ENCODE peak calls at places on chromosomes 11 and 22, in eight cellular contexts. E is AG08395, D is kidney tubule cell, M is nephron progenitor cell, P is epithelial cell of esophagus, O is GM12864, I is neural crest cell, L is aorta. S is an unnamed sample.

GRCh38 chr22:38223289-38223960 is 21.6 kb downstream of the MAFF start:
- DNase-seq in D (peak), E (no peak), I (no peak), O (no peak), L (no peak), P (no peak), M (no peak), S (no peak)

GRCh38 chr22:31084811-31085492 is 3.8 kb downstream of the SMTN start:
- DNase-seq in M (peak), L (peak), P (peak), I (peak), D (peak), E (peak), O (peak), S (peak)

GRCh38 chr11:1878134-1879031 is 13.3 kb downstream of the PRR33 start:
- DNase-seq in D (no peak), P (no peak), M (no peak), E (no peak), I (no peak), O (no peak), L (no peak), S (no peak)

GRCh38 chr11:128735935-128736610 is 42.2 kb downstream of the FLI1 start:
- DNase-seq in I (no peak), P (no peak), L (no peak), O (no peak), M (no peak), E (no peak), D (no peak), S (no peak)

GRCh38 chr11:104175769-104176168 is 11.8 kb upstream of the PDGFD start:
- DNase-seq in E (no peak), M (no peak), D (no peak), P (no peak), O (no peak), I (no peak), L (no peak), S (no peak)

GRCh38 chr22:26623984-26624383 is 2.2 kb downstream of the CRYBA4 start:
- DNase-seq in O (no peak), P (no peak), D (no peak), E (no peak), L (no peak), M (no peak), I (no peak), S (no peak)

GRCh38 chr11:44556735-44557409 is 8.6 kb upstream of the CD82 start:
- DNase-seq in I (peak), E (peak), O (no peak), P (peak), D (peak), M (peak), L (peak), S (peak)

GRCh38 chr22:48004038-48004437 is 1241.6 kb downstream of the TBC1D22A start:
- DNase-seq in D (no peak), O (no peak), M (no peak), I (no peak), E (no peak), L (no peak), P (no peak), S (no peak)

GRCh38 chr22:43257549-43257948 is 70.6 kb upstream of the TTLL12 start:
- DNase-seq in O (no peak), I (no peak), M (no peak), L (no peak), D (no peak), E (no peak), P (peak), S (no peak)

GRCh38 chr11:101661559-101661958 is 77.8 kb upstream of the TRPC6 start:
- DNase-seq in D (no peak), M (no peak), I (no peak), L (no peak), P (no peak), E (no peak), O (no peak), S (no peak)

GRCh38 chr11:1015064-1015463 is 21.5 kb downstream of the MUC6 start:
- DNase-seq in M (no peak), O (no peak), P (no peak), I (no peak), E (no peak), L (no peak), D (no peak), S (no peak)

GRCh38 chr22:33101550-33101949 is 43.4 kb upstream of the SYN3 start:
- DNase-seq in D (no peak), M (no peak), P (no peak), E (no peak), I (no peak), O (no peak), L (no peak), S (no peak)

GRCh38 chr11:62880803-62881578 is at the start of gene SLC3A2:
- DNase-seq in P (peak), E (peak), I (peak), D (peak), L (peak), O (peak), M (peak), S (peak)

GRCh38 chr11:57496109-57496820 is 19.2 kb downstream of the SLC43A1 start:
- DNase-seq in E (no peak), L (no peak), D (no peak), I (no peak), O (no peak), M (no peak), P (no peak), S (no peak)

GRCh38 chr11:2304156-2305139 is 2.6 kb downstream of the TSPAN32 start:
- DNase-seq in I (no peak), D (no peak), E (peak), P (no peak), L (no peak), O (no peak), M (no peak), S (no peak)

GRCh38 chr22:49462795-49463194 is 364.9 kb downstream of the BRD1 start:
- DNase-seq in O (no peak), I (no peak), D (no peak), P (no peak), E (no peak), L (no peak), M (no peak), S (no peak)

GRCh38 chr11:73204711-73205121 is 13.4 kb upstream of the P2RY2 start:
- DNase-seq in E (no peak), D (no peak), I (no peak), M (no peak), P (no peak), L (peak), O (no peak), S (no peak)

GRCh38 chr11:34052608-34053160 is 1.2 kb downstream of the CAPRIN1 start:
- DNase-seq in E (no peak), O (no peak), M (peak), D (peak), L (peak), P (peak), I (peak), S (no peak)

GRCh38 chr11:35688023-35688422 is 25.4 kb downstream of the TRIM44 start:
- DNase-seq in L (no peak), O (no peak), E (peak), D (peak), I (no peak), M (no peak), P (peak), S (peak)

GRCh38 chr11:66221726-66222236 is 46.7 kb upstream of the RAB1B start:
- DNase-seq in I (no peak), L (peak), P (no peak), E (no peak), M (no peak), O (peak), D (peak), S (no peak)

GRCh38 chr11:78938036-78938435 is 363.4 kb upstream of the NARS2 start:
- DNase-seq in E (no peak), M (no peak), D (no peak), P (no peak), O (no peak), I (no peak), L (no peak), S (no peak)

GRCh38 chr11:65540290-65541092 is 15.6 kb downstream of the SCYL1 start:
- DNase-seq in M (peak), E (peak), D (peak), P (peak), I (peak), L (peak), O (peak), S (peak)

GRCh38 chr11:6693342-6694228 is 10.4 kb upstream of the MRPL17 start:
- DNase-seq in E (no peak), D (peak), L (peak), P (peak), M (no peak), I (no peak), O (no peak), S (peak)

GRCh38 chr11:122754553-122755322 is 83.6 kb upstream of the CRTAM start:
- DNase-seq in O (no peak), L (no peak), E (no peak), I (no peak), D (no peak), P (no peak), M (no peak), S (no peak)

GRCh38 chr11:43802509-43802908 is 78.1 kb upstream of the ALKBH3 start:
- DNase-seq in P (no peak), O (no peak), E (no peak), L (no peak), M (no peak), D (no peak), I (no peak), S (no peak)

GRCh38 chr11:27116684-27117083 is 76.1 kb downstream of the BBOX1 start:
- DNase-seq in D (peak), P (no peak), M (no peak), O (no peak), E (peak), L (no peak), I (no peak), S (peak)

GRCh38 chr22:20013382-20013871 is 3.2 kb downstream of the ARVCF start:
- DNase-seq in E (peak), O (no peak), M (peak), L (peak), I (peak), D (peak), P (peak), S (peak)

GRCh38 chr11:68804786-68805185 is 36.9 kb downstream of the CPT1A start:
- DNase-seq in I (no peak), P (no peak), O (no peak), E (no peak), L (no peak), M (no peak), D (no peak), S (no peak)

GRCh38 chr11:17392872-17393271 is 4.4 kb upstream of the KCNJ11 start:
- DNase-seq in D (no peak), P (no peak), L (no peak), I (no peak), O (no peak), E (no peak), M (no peak), S (no peak)

GRCh38 chr11:131684111-131685060 is 314.0 kb downstream of the NTM start:
- DNase-seq in M (no peak), E (no peak), D (no peak), P (no peak), O (no peak), I (no peak), L (no peak), S (no peak)

GRCh38 chr11:58006940-58007339 is 16.7 kb upstream of the OR9Q1 start:
- DNase-seq in L (no peak), I (no peak), E (peak), O (no peak), D (peak), M (no peak), P (peak), S (no peak)

GRCh38 chr11:8613036-8613435 is 19.0 kb upstream of the STK33 start:
- DNase-seq in D (no peak), L (no peak), I (no peak), O (no peak), M (no peak), P (peak), E (no peak), S (no peak)

GRCh38 chr11:64101461-64101860 is 64.5 kb downstream of the MACROD1 start:
- DNase-seq in P (no peak), O (no peak), M (no peak), E (peak), I (no peak), L (no peak), D (peak), S (no peak)

GRCh38 chr11:7060828-7061227 is 28.0 kb upstream of the RBMXL2 start:
- DNase-seq in O (no peak), L (no peak), P (no peak), I (no peak), D (peak), E (peak), M (no peak), S (peak)

GRCh38 chr11:77190331-77191075 is 62.5 kb downstream of the MYO7A start:
- DNase-seq in D (no peak), E (no peak), L (no peak), P (no peak), M (no peak), O (no peak), I (no peak), S (no peak)

GRCh38 chr22:49483281-49483905 is 344.3 kb downstream of the BRD1 start:
- DNase-seq in L (no peak), M (no peak), P (no peak), O (no peak), E (no peak), D (no peak), I (no peak), S (no peak)

GRCh38 chr11:2769779-2770555 is 70.2 kb upstream of the KCNQ1OT1 start:
- DNase-seq in P (no peak), O (no peak), M (no peak), L (peak), D (no peak), I (no peak), E (no peak), S (no peak)

GRCh38 chr11:1866226-1866625 is 13.3 kb downstream of the LSP1 start:
- DNase-seq in O (no peak), D (no peak), P (no peak), M (no peak), E (no peak), L (no peak), I (no peak), S (no peak)

GRCh38 chr11:1345752-1346513 is 36.5 kb upstream of the TOLLIP start:
- DNase-seq in E (no peak), M (no peak), L (no peak), O (no peak), P (no peak), D (no peak), I (no peak), S (no peak)